ENCODE peak calls at places on chromosomes 5 and 9, in nine cellular contexts. One of them, this sample, is unnamed.

GRCh38 chr9:119803679-119804078 is 434.4 kb upstream of the BRINP1 start:
- DNase-seq in astrocyte of the hippocampus: no peak
- DNase-seq in GF-D8: no peak
- DNase-seq in HT1080: no peak
- DNase-seq in tibial artery: no peak
- DNase-seq in anterior cingulate cortex: no peak
- DNase-seq in NCI-H774: no peak
- DNase-seq in IMR-90: no peak
- DNase-seq in activated T-cell treated with anti-CD3 and anti-CD28 coated beads, Interleukin-2, amount 50 U/mL, for 72 hours: no peak
- DNase-seq in this sample: no peak

GRCh38 chr5:91484662-91485061 is 101.5 kb upstream of the ARRDC3 start:
- DNase-seq in astrocyte of the hippocampus: no peak
- DNase-seq in GF-D8: no peak
- DNase-seq in HT1080: no peak
- DNase-seq in tibial artery: no peak
- DNase-seq in anterior cingulate cortex: no peak
- DNase-seq in NCI-H774: no peak
- DNase-seq in IMR-90: no peak
- DNase-seq in activated T-cell treated with anti-CD3 and anti-CD28 coated beads, Interleukin-2, amount 50 U/mL, for 72 hours: no peak
- DNase-seq in this sample: no peak

GRCh38 chr5:78638973-78639669 is 9.5 kb downstream of the LHFPL2 start:
- DNase-seq in astrocyte of the hippocampus: no peak
- DNase-seq in GF-D8: no peak
- DNase-seq in HT1080: no peak
- DNase-seq in tibial artery: no peak
- DNase-seq in anterior cingulate cortex: no peak
- DNase-seq in NCI-H774: no peak
- DNase-seq in IMR-90: no peak
- DNase-seq in activated T-cell treated with anti-CD3 and anti-CD28 coated beads, Interleukin-2, amount 50 U/mL, for 72 hours: no peak
- DNase-seq in this sample: no peak

GRCh38 chr5:124725040-124725434 is 21.4 kb downstream of the ZNF608 start:
- DNase-seq in astrocyte of the hippocampus: no peak
- DNase-seq in GF-D8: no peak
- DNase-seq in HT1080: no peak
- DNase-seq in tibial artery: no peak
- DNase-seq in anterior cingulate cortex: no peak
- DNase-seq in NCI-H774: no peak
- DNase-seq in IMR-90: no peak
- DNase-seq in activated T-cell treated with anti-CD3 and anti-CD28 coated beads, Interleukin-2, amount 50 U/mL, for 72 hours: no peak
- DNase-seq in this sample: no peak

GRCh38 chr9:36878986-36879982 is 154.8 kb downstream of the PAX5 start:
- DNase-seq in astrocyte of the hippocampus: no peak
- DNase-seq in GF-D8: no peak
- DNase-seq in HT1080: no peak
- DNase-seq in tibial artery: no peak
- DNase-seq in anterior cingulate cortex: no peak
- DNase-seq in NCI-H774: no peak
- DNase-seq in IMR-90: no peak
- DNase-seq in activated T-cell treated with anti-CD3 and anti-CD28 coated beads, Interleukin-2, amount 50 U/mL, for 72 hours: peak; percentile 64
- DNase-seq in this sample: no peak

GRCh38 chr5:180645609-180646204 is 3.7 kb downstream of the FLT4 start:
- DNase-seq in astrocyte of the hippocampus: no peak
- DNase-seq in GF-D8: no peak
- DNase-seq in HT1080: no peak
- DNase-seq in tibial artery: peak; percentile 45
- DNase-seq in anterior cingulate cortex: no peak
- DNase-seq in NCI-H774: no peak
- DNase-seq in IMR-90: no peak
- DNase-seq in activated T-cell treated with anti-CD3 and anti-CD28 coated beads, Interleukin-2, amount 50 U/mL, for 72 hours: no peak
- DNase-seq in this sample: no peak

GRCh38 chr5:111997308-111998159 is 240.5 kb upstream of the NREP start:
- DNase-seq in astrocyte of the hippocampus: peak; percentile 98
- DNase-seq in GF-D8: no peak
- DNase-seq in HT1080: peak; percentile 99
- DNase-seq in tibial artery: no peak
- DNase-seq in anterior cingulate cortex: no peak
- DNase-seq in NCI-H774: no peak
- DNase-seq in IMR-90: peak; percentile 100
- DNase-seq in activated T-cell treated with anti-CD3 and anti-CD28 coated beads, Interleukin-2, amount 50 U/mL, for 72 hours: no peak
- DNase-seq in this sample: no peak

GRCh38 chr5:112865128-112865527 is 4.0 kb downstream of the SRP19 start:
- DNase-seq in astrocyte of the hippocampus: no peak
- DNase-seq in GF-D8: no peak
- DNase-seq in HT1080: no peak
- DNase-seq in tibial artery: no peak
- DNase-seq in anterior cingulate cortex: no peak
- DNase-seq in NCI-H774: no peak
- DNase-seq in IMR-90: no peak
- DNase-seq in activated T-cell treated with anti-CD3 and anti-CD28 coated beads, Interleukin-2, amount 50 U/mL, for 72 hours: no peak
- DNase-seq in this sample: no peak

GRCh38 chr9:1008256-1008655 is 31.8 kb downstream of the DMRT3 start:
- DNase-seq in astrocyte of the hippocampus: no peak
- DNase-seq in GF-D8: no peak
- DNase-seq in HT1080: no peak
- DNase-seq in tibial artery: no peak
- DNase-seq in anterior cingulate cortex: no peak
- DNase-seq in NCI-H774: no peak
- DNase-seq in IMR-90: peak; percentile 5
- DNase-seq in activated T-cell treated with anti-CD3 and anti-CD28 coated beads, Interleukin-2, amount 50 U/mL, for 72 hours: no peak
- DNase-seq in this sample: no peak

GRCh38 chr9:42852133-42852532 is 668.7 kb downstream of the SPATA31A6 start:
- DNase-seq in astrocyte of the hippocampus: peak; percentile 91
- DNase-seq in GF-D8: peak; percentile 0
- DNase-seq in HT1080: peak; percentile 75
- DNase-seq in tibial artery: no peak
- DNase-seq in anterior cingulate cortex: no peak
- DNase-seq in NCI-H774: peak; percentile 66
- DNase-seq in IMR-90: no peak
- DNase-seq in activated T-cell treated with anti-CD3 and anti-CD28 coated beads, Interleukin-2, amount 50 U/mL, for 72 hours: peak; percentile 3
- DNase-seq in this sample: peak; percentile 70

GRCh38 chr5:128491291-128491690 is 46.8 kb downstream of the FBN2 start:
- DNase-seq in astrocyte of the hippocampus: peak; percentile 54
- DNase-seq in GF-D8: no peak
- DNase-seq in HT1080: peak; percentile 17
- DNase-seq in tibial artery: no peak
- DNase-seq in anterior cingulate cortex: no peak
- DNase-seq in NCI-H774: no peak
- DNase-seq in IMR-90: peak; percentile 23
- DNase-seq in activated T-cell treated with anti-CD3 and anti-CD28 coated beads, Interleukin-2, amount 50 U/mL, for 72 hours: no peak
- DNase-seq in this sample: no peak

GRCh38 chr5:171416160-171417049 is 3.0 kb upstream of the FGF18 start:
- DNase-seq in astrocyte of the hippocampus: no peak
- DNase-seq in GF-D8: no peak
- DNase-seq in HT1080: no peak
- DNase-seq in tibial artery: no peak
- DNase-seq in anterior cingulate cortex: no peak
- DNase-seq in NCI-H774: no peak
- DNase-seq in IMR-90: no peak
- DNase-seq in activated T-cell treated with anti-CD3 and anti-CD28 coated beads, Interleukin-2, amount 50 U/mL, for 72 hours: no peak
- DNase-seq in this sample: no peak

GRCh38 chr9:116287721-116288120 is 134.1 kb downstream of the PAPPA start:
- DNase-seq in astrocyte of the hippocampus: peak; percentile 75
- DNase-seq in GF-D8: no peak
- DNase-seq in HT1080: peak; percentile 23
- DNase-seq in tibial artery: no peak
- DNase-seq in anterior cingulate cortex: no peak
- DNase-seq in NCI-H774: no peak
- DNase-seq in IMR-90: peak; percentile 73
- DNase-seq in activated T-cell treated with anti-CD3 and anti-CD28 coated beads, Interleukin-2, amount 50 U/mL, for 72 hours: no peak
- DNase-seq in this sample: no peak

GRCh38 chr9:33489070-33489469 is 15.3 kb upstream of the NOL6 start:
- DNase-seq in astrocyte of the hippocampus: peak; percentile 74
- DNase-seq in GF-D8: no peak
- DNase-seq in HT1080: no peak
- DNase-seq in tibial artery: no peak
- DNase-seq in anterior cingulate cortex: no peak
- DNase-seq in NCI-H774: no peak
- DNase-seq in IMR-90: peak; percentile 82
- DNase-seq in activated T-cell treated with anti-CD3 and anti-CD28 coated beads, Interleukin-2, amount 50 U/mL, for 72 hours: no peak
- DNase-seq in this sample: no peak

GRCh38 chr9:21976334-21976875 is 17.8 kb downstream of the CDKN2A start:
- DNase-seq in astrocyte of the hippocampus: no peak
- DNase-seq in GF-D8: no peak
- DNase-seq in HT1080: no peak
- DNase-seq in tibial artery: no peak
- DNase-seq in anterior cingulate cortex: no peak
- DNase-seq in NCI-H774: no peak
- DNase-seq in IMR-90: no peak
- DNase-seq in activated T-cell treated with anti-CD3 and anti-CD28 coated beads, Interleukin-2, amount 50 U/mL, for 72 hours: no peak
- DNase-seq in this sample: no peak

GRCh38 chr5:25975881-25976280 is 1062.5 kb downstream of the CDH9 start:
- DNase-seq in astrocyte of the hippocampus: no peak
- DNase-seq in GF-D8: no peak
- DNase-seq in HT1080: no peak
- DNase-seq in tibial artery: no peak
- DNase-seq in anterior cingulate cortex: no peak
- DNase-seq in NCI-H774: no peak
- DNase-seq in IMR-90: no peak
- DNase-seq in activated T-cell treated with anti-CD3 and anti-CD28 coated beads, Interleukin-2, amount 50 U/mL, for 72 hours: no peak
- DNase-seq in this sample: no peak

GRCh38 chr9:129834489-129835127 is 467 bp downstream of the C9orf78 start:
- DNase-seq in astrocyte of the hippocampus: no peak
- DNase-seq in GF-D8: peak; percentile 18
- DNase-seq in HT1080: no peak
- DNase-seq in tibial artery: no peak
- DNase-seq in anterior cingulate cortex: no peak
- DNase-seq in NCI-H774: no peak
- DNase-seq in IMR-90: no peak
- DNase-seq in activated T-cell treated with anti-CD3 and anti-CD28 coated beads, Interleukin-2, amount 50 U/mL, for 72 hours: peak; percentile 35
- DNase-seq in this sample: no peak

GRCh38 chr5:168734119-168734518 is 155.0 kb upstream of the PANK3 start:
- DNase-seq in astrocyte of the hippocampus: no peak
- DNase-seq in GF-D8: no peak
- DNase-seq in HT1080: no peak
- DNase-seq in tibial artery: no peak
- DNase-seq in anterior cingulate cortex: no peak
- DNase-seq in NCI-H774: no peak
- DNase-seq in IMR-90: no peak
- DNase-seq in activated T-cell treated with anti-CD3 and anti-CD28 coated beads, Interleukin-2, amount 50 U/mL, for 72 hours: no peak
- DNase-seq in this sample: no peak

GRCh38 chr5:153043876-153044275 is 446.6 kb upstream of the GRIA1 start:
- DNase-seq in astrocyte of the hippocampus: peak; percentile 62
- DNase-seq in GF-D8: no peak
- DNase-seq in HT1080: peak; percentile 25
- DNase-seq in tibial artery: no peak
- DNase-seq in anterior cingulate cortex: no peak
- DNase-seq in NCI-H774: no peak
- DNase-seq in IMR-90: no peak
- DNase-seq in activated T-cell treated with anti-CD3 and anti-CD28 coated beads, Interleukin-2, amount 50 U/mL, for 72 hours: no peak
- DNase-seq in this sample: no peak

GRCh38 chr5:132758406-132758805 is 11.2 kb downstream of the CCNI2 start:
- DNase-seq in astrocyte of the hippocampus: no peak
- DNase-seq in GF-D8: no peak
- DNase-seq in HT1080: no peak
- DNase-seq in tibial artery: no peak
- DNase-seq in anterior cingulate cortex: no peak
- DNase-seq in NCI-H774: no peak
- DNase-seq in IMR-90: no peak
- DNase-seq in activated T-cell treated with anti-CD3 and anti-CD28 coated beads, Interleukin-2, amount 50 U/mL, for 72 hours: no peak
- DNase-seq in this sample: no peak

GRCh38 chr9:571066-571465 is 270.4 kb upstream of the DMRT1 start:
- DNase-seq in astrocyte of the hippocampus: no peak
- DNase-seq in GF-D8: no peak
- DNase-seq in HT1080: no peak
- DNase-seq in tibial artery: no peak
- DNase-seq in anterior cingulate cortex: no peak
- DNase-seq in NCI-H774: no peak
- DNase-seq in IMR-90: no peak
- DNase-seq in activated T-cell treated with anti-CD3 and anti-CD28 coated beads, Interleukin-2, amount 50 U/mL, for 72 hours: no peak
- DNase-seq in this sample: no peak

GRCh38 chr5:54862036-54862435 is 123.4 kb downstream of the ESM1 start:
- DNase-seq in astrocyte of the hippocampus: peak; percentile 39
- DNase-seq in GF-D8: no peak
- DNase-seq in HT1080: no peak
- DNase-seq in tibial artery: no peak
- DNase-seq in anterior cingulate cortex: no peak
- DNase-seq in NCI-H774: no peak
- DNase-seq in IMR-90: peak; percentile 17
- DNase-seq in activated T-cell treated with anti-CD3 and anti-CD28 coated beads, Interleukin-2, amount 50 U/mL, for 72 hours: no peak
- DNase-seq in this sample: no peak

GRCh38 chr5:94793113-94793815 is 174.8 kb downstream of the SLF1 start:
- DNase-seq in astrocyte of the hippocampus: peak; percentile 76
- DNase-seq in GF-D8: no peak
- DNase-seq in HT1080: peak; percentile 92
- DNase-seq in tibial artery: no peak
- DNase-seq in anterior cingulate cortex: no peak
- DNase-seq in NCI-H774: no peak
- DNase-seq in IMR-90: peak; percentile 92
- DNase-seq in activated T-cell treated with anti-CD3 and anti-CD28 coated beads, Interleukin-2, amount 50 U/mL, for 72 hours: peak; percentile 35
- DNase-seq in this sample: no peak